ENCODE peak calls at places on chromosomes 1 and 21, in seven cellular contexts. B is NT2/D1; E is CD8-positive, alpha-beta memory T cell; V is brain microvascular endothelial cell; N is sigmoid colon; I is K562; A is AG04449. M is an unnamed sample.

GRCh38 chr1:26081267-26082019 is 14.0 kb upstream of the TRIM63 start:
- DNase-seq in B (no peak), E (no peak), V (no peak), N (no peak), I (no peak), A (no peak), M (no peak)

GRCh38 chr1:7341145-7341900 is 429.8 kb upstream of the VAMP3 start:
- DNase-seq in B (no peak), E (no peak), V (peak; percentile 71), N (no peak), I (no peak), A (no peak), M (no peak)

GRCh38 chr1:26861286-26861701 is 1.7 kb upstream of the SFN start:
- DNase-seq in B (no peak), E (no peak), V (peak; percentile 20), N (no peak), I (peak; percentile 31), A (no peak), M (peak; percentile 14)

GRCh38 chr21:43812139-43812821 is 22.9 kb downstream of the RRP1 start:
- DNase-seq in B (no peak), E (no peak), V (no peak), N (no peak), I (no peak), A (no peak), M (no peak)

GRCh38 chr1:31390071-31390470 is 17.2 kb upstream of the FABP3 start:
- DNase-seq in B (no peak), E (no peak), V (no peak), N (no peak), I (no peak), A (no peak), M (no peak)

GRCh38 chr1:183685112-183685713 is 32.1 kb upstream of the APOBEC4 start:
- DNase-seq in B (peak; percentile 48), E (peak; percentile 39), V (peak; percentile 56), N (no peak), I (peak; percentile 65), A (no peak), M (no peak)

GRCh38 chr1:185314416-185314815 is 2.6 kb downstream of the IVNS1ABP start:
- DNase-seq in B (no peak), E (no peak), V (no peak), N (no peak), I (peak; percentile 35), A (no peak), M (no peak)

GRCh38 chr1:53281180-53281579 is 42.9 kb upstream of the MAGOH start:
- DNase-seq in B (no peak), E (no peak), V (no peak), N (no peak), I (no peak), A (no peak), M (no peak)

GRCh38 chr1:194975913-194976312 is 1632.3 kb downstream of the KCNT2 start:
- DNase-seq in B (no peak), E (no peak), V (peak; percentile 16), N (no peak), I (peak; percentile 15), A (no peak), M (no peak)

GRCh38 chr1:2091611-2092604 is 41.7 kb downstream of the PRKCZ start:
- DNase-seq in B (peak; percentile 11), E (peak; percentile 43), V (peak; percentile 14), N (no peak), I (peak; percentile 79), A (no peak), M (no peak)

GRCh38 chr1:110421159-110421777 is 13.8 kb upstream of the LAMTOR5 start:
- DNase-seq in B (no peak), E (no peak), V (peak; percentile 66), N (no peak), I (peak; percentile 55), A (no peak), M (no peak)

GRCh38 chr1:113488576-113489177 is 98.4 kb downstream of the MAGI3 start:
- DNase-seq in B (no peak), E (no peak), V (no peak), N (no peak), I (no peak), A (no peak), M (no peak)

GRCh38 chr1:221576268-221576667 is 165.6 kb downstream of the DUSP10 start:
- DNase-seq in B (no peak), E (no peak), V (peak; percentile 72), N (no peak), I (peak; percentile 30), A (peak; percentile 82), M (peak; percentile 34)

GRCh38 chr1:6809461-6809860 is 24.2 kb downstream of the CAMTA1 start:
- DNase-seq in B (no peak), E (no peak), V (no peak), N (no peak), I (no peak), A (no peak), M (no peak)

GRCh38 chr1:68745006-68745405 is 248.1 kb upstream of the DEPDC1 start:
- DNase-seq in B (no peak), E (no peak), V (no peak), N (no peak), I (no peak), A (no peak), M (no peak)

GRCh38 chr1:221706862-221707582 is 34.9 kb downstream of the DUSP10 start:
- DNase-seq in B (no peak), E (no peak), V (no peak), N (peak; percentile 88), I (no peak), A (no peak), M (no peak)

GRCh38 chr1:209672705-209673630 is 2.2 kb upstream of the G0S2 start:
- DNase-seq in B (no peak), E (no peak), V (no peak), N (no peak), I (peak; percentile 32), A (no peak), M (no peak)

GRCh38 chr1:66542811-66543767 is 9.1 kb downstream of the SGIP1 start:
- DNase-seq in B (no peak), E (no peak), V (peak; percentile 79), N (no peak), I (no peak), A (peak; percentile 60), M (peak; percentile 79)

DNA sequence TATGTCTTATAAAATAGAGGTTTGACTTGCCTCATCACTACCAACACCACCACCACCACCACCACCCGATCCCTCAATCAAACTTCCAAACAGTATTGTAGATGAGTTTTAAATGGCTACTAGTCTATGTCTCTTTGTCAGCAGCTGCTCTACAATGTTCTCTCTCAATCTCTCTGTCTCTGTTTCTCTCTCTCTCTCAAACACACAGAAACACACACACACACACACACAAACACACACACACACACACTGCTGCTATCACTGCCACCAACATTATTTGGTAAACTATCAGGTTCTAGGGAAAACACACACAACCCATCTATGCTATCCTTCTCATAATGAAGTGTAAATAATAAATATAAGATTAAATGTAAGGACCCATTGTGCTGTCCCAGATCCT is 2.4 kb downstream of the TNFSF4 start:
- DNase-seq in B (no peak), E (no peak), V (peak; percentile 34), N (no peak), I (no peak), A (no peak), M (no peak)
- H3K4me3 ChIP-seq in B (no peak overlapping the region), E (no peak overlapping the region), V (no peak overlapping the region), N (no peak overlapping the region), I (no peak overlapping the region), A (no peak overlapping the region), M (peak overlapping the region; percentile 16)

GRCh38 chr1:40711465-40712404 is 20.2 kb downstream of the NFYC start:
- DNase-seq in B (no peak), E (no peak), V (peak; percentile 45), N (no peak), I (peak; percentile 79), A (no peak), M (no peak)
- H3K4me3 ChIP-seq in B (no peak overlapping the region), E (no peak overlapping the region), V (no peak overlapping the region), N (peak overlapping the region; percentile 46), I (peak overlapping the region; percentile 49), A (peak overlapping the region; percentile 35), M (no peak overlapping the region)

GRCh38 chr1:8384577-8384976 is 66.7 kb downstream of the SLC45A1 start:
- DNase-seq in B (no peak), E (no peak), V (no peak), N (no peak), I (no peak), A (no peak), M (no peak)
- H3K4me3 ChIP-seq in B (no peak overlapping the region), E (no peak overlapping the region), V (no peak overlapping the region), N (no peak overlapping the region), I (no peak overlapping the region), A (no peak overlapping the region), M (no peak overlapping the region)

DNA sequence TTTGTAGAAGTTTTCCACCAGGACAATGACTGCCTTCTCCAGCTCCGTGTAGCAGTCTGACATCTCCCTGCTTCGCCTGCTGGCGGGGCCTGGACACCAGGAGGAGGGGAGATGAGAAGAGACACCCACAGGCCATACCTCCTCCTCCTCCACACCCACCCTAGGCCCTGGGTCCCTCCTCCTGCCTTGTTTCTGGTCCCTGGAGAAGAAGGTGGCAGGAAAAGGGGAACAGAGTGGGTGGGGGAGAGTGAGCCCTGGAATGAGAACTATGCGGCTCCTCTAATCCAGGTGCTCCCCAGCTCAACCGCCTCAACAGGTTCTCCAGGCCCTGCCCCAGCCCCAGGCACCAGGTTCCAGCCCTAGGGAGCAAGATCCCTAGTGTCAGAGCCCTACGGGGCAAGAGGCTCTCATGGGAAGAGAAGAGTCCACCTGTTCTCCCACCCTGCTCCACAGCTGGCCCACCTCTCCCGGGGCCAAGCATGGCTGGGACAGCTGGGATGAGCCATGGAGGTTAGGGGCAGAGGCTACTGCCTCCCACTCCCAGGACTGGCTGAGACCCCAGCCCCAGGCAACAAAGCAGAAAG is 4.8 kb downstream of the S100A16 start:
- DNase-seq in B (no peak), E (no peak), V (peak; percentile 7), N (no peak), I (no peak), A (no peak), M (no peak)
- H3K4me3 ChIP-seq in B (peak overlapping the region; percentile 19), E (no peak overlapping the region), V (peak overlapping the region; percentile 56), N (peak overlapping the region; percentile 24), I (no peak overlapping the region), A (peak overlapping the region; percentile 58), M (peak overlapping the region; percentile 35)

GRCh38 chr1:245688536-245689453 is 534.0 kb downstream of the KIF26B start:
- DNase-seq in B (no peak), E (no peak), V (no peak), N (no peak), I (no peak), A (no peak), M (no peak)

GRCh38 chr1:245687129-245687635 is 532.4 kb downstream of the KIF26B start:
- DNase-seq in B (no peak), E (no peak), V (no peak), N (no peak), I (no peak), A (no peak), M (no peak)

GRCh38 chr1:245686006-245686405 is 531.2 kb downstream of the KIF26B start:
- DNase-seq in B (no peak), E (no peak), V (no peak), N (no peak), I (no peak), A (no peak), M (no peak)

GRCh38 chr1:245686446-245687030 is 531.8 kb downstream of the KIF26B start:
- DNase-seq in B (no peak), E (no peak), V (no peak), N (no peak), I (no peak), A (no peak), M (no peak)

GRCh38 chr1:245687636-245688535 is 533.1 kb downstream of the KIF26B start:
- DNase-seq in B (peak; percentile 54), E (no peak), V (no peak), N (no peak), I (no peak), A (no peak), M (no peak)
- H3K4me3 ChIP-seq in B (no peak overlapping the region), E (no peak overlapping the region), V (peak overlapping the region; percentile 26), N (no peak overlapping the region), I (no peak overlapping the region), A (no peak overlapping the region), M (no peak overlapping the region)

M was measured in AG09309.